ENCODE peak calls at places on chromosome 19, in seven cellular contexts. One of them, this sample, is unnamed.
A peak's percentile ranks its signal among the peaks of the same experiment; 100 is the strongest.

GRCh38 chr19:28313633-28314032 is 899.3 kb downstream of the UQCRFS1 start:
- DNase-seq in lower lobe of right lung: no peak
- DNase-seq in upper lobe of left lung: no peak
- DNase-seq in psoas muscle: no peak
- DNase-seq in ovary: no peak
- DNase-seq in thoracic aorta: no peak
- DNase-seq in IMR-90: peak; percentile 17
- DNase-seq in this sample: no peak

GRCh38 chr19:9702186-9702585 is 27.3 kb upstream of the ZNF562 start:
- DNase-seq in lower lobe of right lung: no peak
- DNase-seq in upper lobe of left lung: no peak
- DNase-seq in psoas muscle: no peak
- DNase-seq in ovary: no peak
- DNase-seq in thoracic aorta: no peak
- DNase-seq in IMR-90: no peak
- DNase-seq in this sample: no peak

GRCh38 chr19:4671182-4671851 is 1.2 kb upstream of the MYDGF start:
- DNase-seq in lower lobe of right lung: no peak
- DNase-seq in upper lobe of left lung: no peak
- DNase-seq in psoas muscle: no peak
- DNase-seq in ovary: no peak
- DNase-seq in thoracic aorta: no peak
- DNase-seq in IMR-90: no peak
- DNase-seq in this sample: no peak

GRCh38 chr19:9362905-9363304 is at the start of gene ZNF177:
- DNase-seq in lower lobe of right lung: no peak
- DNase-seq in upper lobe of left lung: no peak
- DNase-seq in psoas muscle: no peak
- DNase-seq in ovary: no peak
- DNase-seq in thoracic aorta: no peak
- DNase-seq in IMR-90: no peak
- DNase-seq in this sample: no peak

GRCh38 chr19:12364391-12365093 is 941 bp downstream of the ZNF442 start:
- DNase-seq in lower lobe of right lung: peak; percentile 59
- DNase-seq in upper lobe of left lung: peak; percentile 28
- DNase-seq in psoas muscle: peak; percentile 54
- DNase-seq in ovary: peak; percentile 35
- DNase-seq in thoracic aorta: no peak
- DNase-seq in IMR-90: peak; percentile 4
- DNase-seq in this sample: no peak

GRCh38 chr19:43618921-43619261 is 538 bp downstream of the ZNF428 start:
- DNase-seq in lower lobe of right lung: no peak
- DNase-seq in upper lobe of left lung: peak; percentile 43
- DNase-seq in psoas muscle: no peak
- DNase-seq in ovary: no peak
- DNase-seq in thoracic aorta: no peak
- DNase-seq in IMR-90: peak; percentile 8
- DNase-seq in this sample: no peak

GRCh38 chr19:10815969-10816635 is 19.9 kb downstream of the TMED1 start:
- DNase-seq in lower lobe of right lung: no peak
- DNase-seq in upper lobe of left lung: no peak
- DNase-seq in psoas muscle: no peak
- DNase-seq in ovary: no peak
- DNase-seq in thoracic aorta: no peak
- DNase-seq in IMR-90: peak; percentile 14
- DNase-seq in this sample: no peak

GRCh38 chr19:27794444-27795042 is 1418.4 kb downstream of the UQCRFS1 start:
- DNase-seq in lower lobe of right lung: no peak
- DNase-seq in upper lobe of left lung: no peak
- DNase-seq in psoas muscle: no peak
- DNase-seq in ovary: no peak
- DNase-seq in thoracic aorta: no peak
- DNase-seq in IMR-90: peak; percentile 47
- DNase-seq in this sample: no peak

GRCh38 chr19:30812099-30812684 is 440.0 kb downstream of the ZNF536 start:
- DNase-seq in lower lobe of right lung: no peak
- DNase-seq in upper lobe of left lung: no peak
- DNase-seq in psoas muscle: no peak
- DNase-seq in ovary: no peak
- DNase-seq in thoracic aorta: no peak
- DNase-seq in IMR-90: no peak
- DNase-seq in this sample: no peak

GRCh38 chr19:57103573-57104277 is 16.1 kb upstream of the USP29 start:
- DNase-seq in lower lobe of right lung: no peak
- DNase-seq in upper lobe of left lung: peak; percentile 25
- DNase-seq in psoas muscle: peak; percentile 59
- DNase-seq in ovary: peak; percentile 76
- DNase-seq in thoracic aorta: peak; percentile 2
- DNase-seq in IMR-90: peak; percentile 47
- DNase-seq in this sample: peak; percentile 48

GRCh38 chr19:7258042-7258839 is 36.0 kb downstream of the INSR start:
- DNase-seq in lower lobe of right lung: no peak
- DNase-seq in upper lobe of left lung: no peak
- DNase-seq in psoas muscle: no peak
- DNase-seq in ovary: no peak
- DNase-seq in thoracic aorta: no peak
- DNase-seq in IMR-90: no peak
- DNase-seq in this sample: no peak

GRCh38 chr19:56119585-56119978 is 1.5 kb downstream of the ZNF787 start:
- DNase-seq in lower lobe of right lung: no peak
- DNase-seq in upper lobe of left lung: no peak
- DNase-seq in psoas muscle: peak; percentile 78
- DNase-seq in ovary: no peak
- DNase-seq in thoracic aorta: no peak
- DNase-seq in IMR-90: peak; percentile 44
- DNase-seq in this sample: peak; percentile 78

GRCh38 chr19:11205939-11206570 is 8.7 kb upstream of the KANK2 start:
- DNase-seq in lower lobe of right lung: no peak
- DNase-seq in upper lobe of left lung: no peak
- DNase-seq in psoas muscle: no peak
- DNase-seq in ovary: no peak
- DNase-seq in thoracic aorta: no peak
- DNase-seq in IMR-90: no peak
- DNase-seq in this sample: no peak

GRCh38 chr19:41353466-41354342 is at the start of gene TGFB1:
- DNase-seq in lower lobe of right lung: peak; percentile 94
- DNase-seq in upper lobe of left lung: peak; percentile 92
- DNase-seq in psoas muscle: peak; percentile 91
- DNase-seq in ovary: peak; percentile 87
- DNase-seq in thoracic aorta: peak; percentile 49
- DNase-seq in IMR-90: peak; percentile 87
- DNase-seq in this sample: peak; percentile 84

GRCh38 chr19:30202060-30202600 is 170.1 kb upstream of the ZNF536 start:
- DNase-seq in lower lobe of right lung: no peak
- DNase-seq in upper lobe of left lung: no peak
- DNase-seq in psoas muscle: no peak
- DNase-seq in ovary: no peak
- DNase-seq in thoracic aorta: no peak
- DNase-seq in IMR-90: no peak
- DNase-seq in this sample: no peak

GRCh38 chr19:51830263-51830662 is 35.3 kb downstream of the FPR3 start:
- DNase-seq in lower lobe of right lung: no peak
- DNase-seq in upper lobe of left lung: no peak
- DNase-seq in psoas muscle: no peak
- DNase-seq in ovary: no peak
- DNase-seq in thoracic aorta: no peak
- DNase-seq in IMR-90: no peak
- DNase-seq in this sample: no peak

GRCh38 chr19:10836478-10837325 is 690 bp upstream of the TMED1 start:
- DNase-seq in lower lobe of right lung: peak; percentile 92
- DNase-seq in upper lobe of left lung: peak; percentile 79
- DNase-seq in psoas muscle: peak; percentile 96
- DNase-seq in ovary: peak; percentile 86
- DNase-seq in thoracic aorta: peak; percentile 54
- DNase-seq in IMR-90: no peak
- DNase-seq in this sample: peak; percentile 86

GRCh38 chr19:14116918-14117578 is 514 bp downstream of the PRKACA start:
- DNase-seq in lower lobe of right lung: peak; percentile 60
- DNase-seq in upper lobe of left lung: peak; percentile 33
- DNase-seq in psoas muscle: peak; percentile 77
- DNase-seq in ovary: peak; percentile 62
- DNase-seq in thoracic aorta: no peak
- DNase-seq in IMR-90: no peak
- DNase-seq in this sample: peak; percentile 57
- H3K4me1 ChIP-seq in lower lobe of right lung: peaks cover 69% of the 10 kb centered on the region
- H3K4me1 ChIP-seq in upper lobe of left lung: peaks cover 70% of the 10 kb centered on the region
- H3K4me1 ChIP-seq in psoas muscle: peaks cover 66% of the 10 kb centered on the region
- H3K4me1 ChIP-seq in ovary: peaks cover 30% of the 10 kb centered on the region
- H3K4me1 ChIP-seq in thoracic aorta: peaks cover 53% of the 10 kb centered on the region
- H3K4me1 ChIP-seq in IMR-90: peaks cover 26% of the 10 kb centered on the region
- H3K4me1 ChIP-seq in this sample: peaks cover 22% of the 10 kb centered on the region

GRCh38 chr19:49795615-49796014 is 17.5 kb downstream of the FUZ start:
- DNase-seq in lower lobe of right lung: no peak
- DNase-seq in upper lobe of left lung: no peak
- DNase-seq in psoas muscle: no peak
- DNase-seq in ovary: no peak
- DNase-seq in thoracic aorta: no peak
- DNase-seq in IMR-90: no peak
- DNase-seq in this sample: no peak

GRCh38 chr19:49790866-49791265 is 22.2 kb downstream of the FUZ start:
- DNase-seq in lower lobe of right lung: no peak
- DNase-seq in upper lobe of left lung: no peak
- DNase-seq in psoas muscle: peak; percentile 59
- DNase-seq in ovary: peak; percentile 88
- DNase-seq in thoracic aorta: no peak
- DNase-seq in IMR-90: peak; percentile 11
- DNase-seq in this sample: no peak

GRCh38 chr19:49792829-49793560 is 20.1 kb downstream of the FUZ start:
- DNase-seq in lower lobe of right lung: no peak
- DNase-seq in upper lobe of left lung: no peak
- DNase-seq in psoas muscle: no peak
- DNase-seq in ovary: no peak
- DNase-seq in thoracic aorta: no peak
- DNase-seq in IMR-90: no peak
- DNase-seq in this sample: no peak

GRCh38 chr19:49791776-49792445 is 21.2 kb downstream of the FUZ start:
- DNase-seq in lower lobe of right lung: no peak
- DNase-seq in upper lobe of left lung: no peak
- DNase-seq in psoas muscle: no peak
- DNase-seq in ovary: no peak
- DNase-seq in thoracic aorta: no peak
- DNase-seq in IMR-90: no peak
- DNase-seq in this sample: peak; percentile 40

DNA sequence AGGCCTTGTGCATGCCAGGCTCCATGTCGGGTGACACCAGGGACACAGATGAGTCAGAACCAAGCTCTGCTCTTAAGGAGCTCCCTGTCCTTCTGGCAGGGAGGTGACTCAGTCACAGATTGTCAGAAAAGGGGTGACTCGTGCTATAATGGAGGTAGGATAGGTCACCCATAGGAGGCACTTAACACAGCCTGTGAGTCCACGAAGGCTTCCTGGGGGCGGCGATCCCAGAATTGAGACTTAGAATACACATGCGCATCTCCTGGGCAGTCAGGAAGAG is 19.6 kb downstream of the FUZ start:
- DNase-seq in lower lobe of right lung: no peak
- DNase-seq in upper lobe of left lung: no peak
- DNase-seq in psoas muscle: no peak
- DNase-seq in ovary: no peak
- DNase-seq in thoracic aorta: no peak
- DNase-seq in IMR-90: peak; percentile 57
- DNase-seq in this sample: no peak
- H3K4me1 ChIP-seq in lower lobe of right lung: no peaks in the 10 kb centered on the region
- H3K4me1 ChIP-seq in upper lobe of left lung: no peaks in the 10 kb centered on the region
- H3K4me1 ChIP-seq in psoas muscle: no peaks in the 10 kb centered on the region
- H3K4me1 ChIP-seq in ovary: peaks cover 13% of the 10 kb centered on the region
- H3K4me1 ChIP-seq in thoracic aorta: no peaks in the 10 kb centered on the region
- H3K4me1 ChIP-seq in IMR-90: peaks cover 2% of the 10 kb centered on the region
- H3K4me1 ChIP-seq in this sample: no peaks in the 10 kb centered on the region

GRCh38 chr19:1168877-1169791 is 4.9 kb downstream of the SBNO2 start:
- DNase-seq in lower lobe of right lung: peak; percentile 56
- DNase-seq in upper lobe of left lung: no peak
- DNase-seq in psoas muscle: peak; percentile 71
- DNase-seq in ovary: peak; percentile 80
- DNase-seq in thoracic aorta: no peak
- DNase-seq in IMR-90: peak; percentile 85
- DNase-seq in this sample: peak; percentile 47
- H3K4me1 ChIP-seq in lower lobe of right lung: peaks cover 70% of the 10 kb centered on the region
- H3K4me1 ChIP-seq in upper lobe of left lung: peaks cover 79% of the 10 kb centered on the region
- H3K4me1 ChIP-seq in psoas muscle: peaks cover 19% of the 10 kb centered on the region
- H3K4me1 ChIP-seq in ovary: peaks cover 39% of the 10 kb centered on the region
- H3K4me1 ChIP-seq in thoracic aorta: peaks cover 12% of the 10 kb centered on the region
- H3K4me1 ChIP-seq in IMR-90: peaks cover 38% of the 10 kb centered on the region
- H3K4me1 ChIP-seq in this sample: peaks cover 50% of the 10 kb centered on the region

DNA sequence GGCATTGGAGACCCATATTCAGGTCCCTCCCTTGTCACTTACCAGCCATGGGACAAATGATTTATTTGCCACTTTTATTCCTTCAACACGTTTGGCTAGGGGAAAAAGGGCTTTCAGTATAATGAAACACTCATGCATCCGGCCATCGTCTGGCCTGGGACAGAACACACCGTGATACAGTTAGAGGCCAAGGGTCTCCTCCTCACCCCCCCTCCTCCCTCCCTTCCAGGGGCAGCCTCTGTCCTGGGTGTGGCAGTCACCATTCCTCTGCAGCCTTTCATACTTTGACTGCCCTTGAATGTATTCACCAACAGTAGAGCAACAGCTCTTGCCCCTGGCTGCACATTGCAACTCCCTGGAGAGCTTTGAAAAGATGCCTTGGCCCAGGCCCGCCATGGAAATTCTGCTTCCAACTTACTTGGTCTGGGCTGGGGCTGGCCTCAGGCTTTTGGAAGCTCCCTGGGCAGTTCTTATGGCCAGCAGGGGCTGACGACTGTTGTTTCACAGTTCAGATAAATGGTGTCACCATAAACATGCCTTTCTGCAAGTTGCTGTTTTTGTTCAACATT is 3.0 kb downstream of the PAK4 start:
- DNase-seq in lower lobe of right lung: no peak
- DNase-seq in upper lobe of left lung: no peak
- DNase-seq in psoas muscle: no peak
- DNase-seq in ovary: no peak
- DNase-seq in thoracic aorta: no peak
- DNase-seq in IMR-90: no peak
- DNase-seq in this sample: peak; percentile 82
- H3K4me1 ChIP-seq in lower lobe of right lung: peaks cover 78% of the 10 kb centered on the region
- H3K4me1 ChIP-seq in upper lobe of left lung: peaks cover 88% of the 10 kb centered on the region
- H3K4me1 ChIP-seq in psoas muscle: peaks cover 18% of the 10 kb centered on the region
- H3K4me1 ChIP-seq in ovary: peaks cover 27% of the 10 kb centered on the region
- H3K4me1 ChIP-seq in thoracic aorta: peaks cover 18% of the 10 kb centered on the region
- H3K4me1 ChIP-seq in IMR-90: peaks cover 10% of the 10 kb centered on the region
- H3K4me1 ChIP-seq in this sample: peaks cover 3% of the 10 kb centered on the region

This sample was measured in Peyer's patch.